ENCODE peak calls at places on chromosomes 5 and 9, in five cellular contexts. Q, Y, J, B and W are unnamed samples.

GRCh38 chr5:166165600-166165999 is 2125.8 kb upstream of the WWC1 start:
- DNase-seq in Q (peak; percentile 36), Y (no peak), J (no peak), B (peak; percentile 22), W (no peak)

GRCh38 chr5:177458912-177459350 is 12.3 kb downstream of the PRR7 start:
- DNase-seq in Q (no peak), Y (no peak), J (no peak), B (no peak), W (peak; percentile 58)

GRCh38 chr5:54704825-54705224 is 187.3 kb downstream of the SNX18 start:
- DNase-seq in Q (no peak), Y (no peak), J (no peak), B (no peak), W (no peak)

GRCh38 chr5:95850391-95850894 is 27.9 kb upstream of the GLRX start:
- DNase-seq in Q (no peak), Y (no peak), J (no peak), B (no peak), W (no peak)

GRCh38 chr5:107247427-107247826 is 423.3 kb downstream of the EFNA5 start:
- DNase-seq in Q (no peak), Y (no peak), J (peak; percentile 66), B (no peak), W (no peak)

GRCh38 chr5:16492398-16493175 is 27.0 kb upstream of the ZNF622 start:
- DNase-seq in Q (peak; percentile 86), Y (no peak), J (peak; percentile 93), B (no peak), W (no peak)

GRCh38 chr5:17910318-17910717 is 276.1 kb downstream of the TAF11L14 start:
- DNase-seq in Q (peak; percentile 38), Y (no peak), J (peak; percentile 72), B (no peak), W (no peak)

GRCh38 chr5:134568761-134569725 is 43.6 kb downstream of the JADE2 start:
- DNase-seq in Q (no peak), Y (peak; percentile 74), J (no peak), B (no peak), W (no peak)

GRCh38 chr5:1686066-1686802 is 113.4 kb downstream of the MRPL36 start:
- DNase-seq in Q (no peak), Y (no peak), J (no peak), B (no peak), W (no peak)

GRCh38 chr9:115615821-115616665 is 498.1 kb upstream of the TNC start:
- DNase-seq in Q (peak; percentile 97), Y (no peak), J (peak; percentile 96), B (no peak), W (no peak)

GRCh38 chr9:115154969-115155534 is 37.1 kb upstream of the TNC start:
- DNase-seq in Q (no peak), Y (no peak), J (no peak), B (no peak), W (no peak)

GRCh38 chr9:97501177-97501971 is at the start of gene TMOD1:
- DNase-seq in Q (peak; percentile 93), Y (peak; percentile 80), J (peak; percentile 52), B (peak; percentile 73), W (peak; percentile 55)

GRCh38 chr9:87285183-87285582 is 212.5 kb upstream of the DAPK1 start:
- DNase-seq in Q (no peak), Y (no peak), J (no peak), B (no peak), W (no peak)

GRCh38 chr5:110053205-110053604 is 363.5 kb downstream of the MAN2A1 start:
- DNase-seq in Q (no peak), Y (no peak), J (peak; percentile 29), B (no peak), W (no peak)

GRCh38 chr9:19230356-19231125 is at the start of gene DENND4C:
- DNase-seq in Q (peak; percentile 81), Y (peak; percentile 88), J (peak; percentile 85), B (peak; percentile 91), W (peak; percentile 96)

GRCh38 chr5:54517512-54518145 is at the start of gene SNX18:
- DNase-seq in Q (peak; percentile 96), Y (peak; percentile 93), J (peak; percentile 83), B (peak; percentile 88), W (peak; percentile 94)

GRCh38 chr5:168819004-168819626 is 239.9 kb upstream of the PANK3 start:
- DNase-seq in Q (no peak), Y (no peak), J (no peak), B (no peak), W (no peak)

GRCh38 chr5:59109383-59109782 is 526.5 kb downstream of the RAB3C start:
- DNase-seq in Q (no peak), Y (no peak), J (no peak), B (no peak), W (no peak)

GRCh38 chr9:98888794-98889495 is 54.8 kb upstream of the COL15A1 start:
- DNase-seq in Q (no peak), Y (no peak), J (no peak), B (no peak), W (no peak)

GRCh38 chr5:135826994-135827671 is 7.3 kb upstream of the SLC25A48 start:
- DNase-seq in Q (no peak), Y (no peak), J (no peak), B (no peak), W (no peak)

GRCh38 chr9:4741365-4742031 is 496 bp upstream of the AK3 start:
- DNase-seq in Q (no peak), Y (no peak), J (peak; percentile 29), B (peak; percentile 62), W (peak; percentile 45)

GRCh38 chr9:93119953-93120845 is 13.9 kb downstream of the NINJ1 start:
- DNase-seq in Q (peak; percentile 98), Y (peak; percentile 91), J (peak; percentile 92), B (peak; percentile 42), W (peak; percentile 22)

GRCh38 chr5:14510880-14511279 is 70.7 kb upstream of the OTULINL start:
- DNase-seq in Q (no peak), Y (no peak), J (no peak), B (no peak), W (no peak)

GRCh38 chr5:188488-189481 is 2.5 kb upstream of the LRRC14B start:
- DNase-seq in Q (peak; percentile 91), Y (peak; percentile 92), J (peak; percentile 70), B (peak; percentile 94), W (peak; percentile 96)

GRCh38 chr5:96648598-96648997 is 13.6 kb upstream of the CAST start:
- DNase-seq in Q (no peak), Y (no peak), J (peak; percentile 66), B (no peak), W (no peak)

GRCh38 chr9:120928015-120928719 is 1.6 kb upstream of the TRAF1 start:
- DNase-seq in Q (peak; percentile 62), Y (peak; percentile 62), J (no peak), B (peak; percentile 40), W (no peak)

DNA sequence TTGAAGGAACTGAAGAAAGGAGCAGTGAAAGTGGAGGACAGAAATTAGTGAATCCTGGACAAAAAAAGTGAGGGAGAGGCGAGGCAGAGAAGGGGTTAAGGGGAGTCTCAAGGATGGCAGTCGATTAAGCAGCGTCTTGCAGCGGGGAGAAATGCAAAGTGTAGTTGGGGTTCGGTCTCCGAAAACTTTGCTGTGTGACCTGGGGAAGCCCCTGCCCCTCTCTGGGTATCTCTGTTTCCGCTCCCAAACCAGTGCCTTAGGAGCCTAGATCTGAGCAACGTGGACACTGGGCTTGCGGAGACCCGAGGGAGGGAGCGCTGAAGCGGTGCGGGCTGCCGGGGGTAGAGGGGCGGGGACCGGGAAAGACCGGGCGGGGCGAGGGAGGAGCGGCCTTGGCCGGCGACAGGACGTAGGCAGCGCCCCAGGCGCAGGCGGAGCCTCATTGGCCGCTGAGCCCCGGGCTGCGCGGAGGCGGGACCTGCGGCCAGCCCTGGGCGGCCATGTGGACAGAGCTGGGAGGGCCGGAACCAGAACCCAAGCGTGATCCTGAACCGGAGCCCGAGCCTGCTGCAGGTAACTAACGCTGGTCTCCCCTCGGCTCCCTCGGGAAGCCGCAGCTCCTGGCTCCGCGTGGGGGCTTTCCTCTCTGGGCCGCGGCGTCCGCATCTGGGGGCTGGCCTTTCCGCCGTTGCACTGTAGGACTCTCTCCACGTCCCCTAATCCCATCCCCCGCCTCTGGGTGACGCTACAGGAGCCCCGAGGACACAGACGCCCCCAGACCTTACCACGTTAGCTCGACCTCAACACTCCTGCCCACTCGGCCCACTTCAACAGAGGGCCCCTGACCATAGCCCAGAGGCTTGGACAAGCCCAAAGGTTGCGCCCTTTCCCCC is at the start of gene ALDH1B1:
- DNase-seq in Q (peak; percentile 96), Y (peak; percentile 88), J (peak; percentile 80), B (peak; percentile 91), W (peak; percentile 90)
- TF ChIP-seq CTCF in Q (no peak), Y (no peak), J (peak; percentile 17), B (no peak), W (no peak)

GRCh38 chr9:101738566-101739183 is at the start of gene GRIN3A:
- DNase-seq in Q (peak; percentile 33), Y (peak; percentile 28), J (no peak), B (peak; percentile 63), W (peak; percentile 57)
- TF ChIP-seq CTCF in Q (peak; percentile 70), Y (no peak), J (peak; percentile 14), B (no peak), W (no peak)

DNA sequence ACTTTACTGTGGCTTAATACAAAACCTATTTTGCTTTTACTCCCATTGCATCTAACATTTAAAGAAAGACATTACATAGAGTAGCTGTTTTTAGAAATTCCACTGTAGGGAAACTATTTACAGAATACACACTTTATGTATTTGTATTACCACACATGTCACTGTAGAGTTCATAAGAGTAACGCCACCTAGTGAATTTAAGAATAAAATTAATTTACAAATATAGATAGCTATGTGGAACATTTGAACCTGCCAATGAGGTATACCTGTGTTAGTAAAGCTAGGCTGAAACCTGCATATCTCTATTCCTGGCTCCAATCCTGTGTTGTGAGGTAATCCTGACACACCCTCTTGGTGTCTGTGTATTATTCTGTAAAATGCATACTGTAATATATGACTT is 234.4 kb downstream of the MAST4 start:
- DNase-seq in Q (no peak), Y (no peak), J (peak; percentile 68), B (no peak), W (no peak)
- TF ChIP-seq CTCF in Q (peak; percentile 32), Y (no peak), J (peak; percentile 39), B (no peak), W (no peak)

GRCh38 chr9:76868897-76869296 is 37.0 kb downstream of the PRUNE2 start:
- DNase-seq in Q (peak; percentile 6), Y (no peak), J (peak; percentile 43), B (no peak), W (no peak)

GRCh38 chr9:76876098-76876497 is 29.8 kb downstream of the PRUNE2 start:
- DNase-seq in Q (no peak), Y (no peak), J (no peak), B (no peak), W (no peak)

GRCh38 chr9:76877961-76878360 is 28.0 kb downstream of the PRUNE2 start:
- DNase-seq in Q (no peak), Y (no peak), J (no peak), B (no peak), W (no peak)

GRCh38 chr9:76873821-76874220 is 32.1 kb downstream of the PRUNE2 start:
- DNase-seq in Q (no peak), Y (no peak), J (no peak), B (no peak), W (no peak)

GRCh38 chr9:76873056-76873792 is 32.7 kb downstream of the PRUNE2 start:
- DNase-seq in Q (no peak), Y (no peak), J (no peak), B (peak; percentile 48), W (no peak)
- TF ChIP-seq CTCF in Q (no peak), Y (no peak), J (no peak), B (no peak), W (no peak)